ENCODE peak calls at places on chromosomes 16 and 17, in five cellular contexts. One of them, this sample, is unnamed.

GRCh38 chr17:15349119-15349518 is 7.7 kb upstream of the TEKT3 start:
- DNase-seq in HTR-8/SVneo: no peak
- DNase-seq in neural crest cell: no peak
- DNase-seq in EL: no peak
- DNase-seq in NCI-H2081: no peak
- DNase-seq in this sample: no peak

GRCh38 chr17:77383613-77384608 is 243.1 kb downstream of the SEC14L1 start:
- DNase-seq in HTR-8/SVneo: no peak
- DNase-seq in neural crest cell: no peak
- DNase-seq in EL: no peak
- DNase-seq in NCI-H2081: no peak
- DNase-seq in this sample: no peak

GRCh38 chr17:66673668-66674276 is 161.1 kb upstream of the CACNG5 start:
- DNase-seq in HTR-8/SVneo: peak; percentile 80
- DNase-seq in neural crest cell: peak; percentile 55
- DNase-seq in EL: peak; percentile 74
- DNase-seq in NCI-H2081: peak; percentile 77
- DNase-seq in this sample: peak; percentile 73

GRCh38 chr17:29732209-29732608 is 109.5 kb upstream of the CORO6 start:
- DNase-seq in HTR-8/SVneo: no peak
- DNase-seq in neural crest cell: no peak
- DNase-seq in EL: no peak
- DNase-seq in NCI-H2081: no peak
- DNase-seq in this sample: no peak

GRCh38 chr16:87432330-87432915 is 40.3 kb downstream of the MAP1LC3B start:
- DNase-seq in HTR-8/SVneo: no peak
- DNase-seq in neural crest cell: no peak
- DNase-seq in EL: no peak
- DNase-seq in NCI-H2081: no peak
- DNase-seq in this sample: no peak

GRCh38 chr17:3558603-3559269 is 1.1 kb upstream of the TRPV3 start:
- DNase-seq in HTR-8/SVneo: no peak
- DNase-seq in neural crest cell: no peak
- DNase-seq in EL: peak; percentile 45
- DNase-seq in NCI-H2081: no peak
- DNase-seq in this sample: peak; percentile 2

GRCh38 chr16:89722392-89723278 is 1.3 kb downstream of the ZNF276 start:
- DNase-seq in HTR-8/SVneo: no peak
- DNase-seq in neural crest cell: no peak
- DNase-seq in EL: no peak
- DNase-seq in NCI-H2081: no peak
- DNase-seq in this sample: peak; percentile 39

GRCh38 chr16:1308036-1308976 is 1.1 kb upstream of the UBE2I start:
- DNase-seq in HTR-8/SVneo: no peak
- DNase-seq in neural crest cell: no peak
- DNase-seq in EL: no peak
- DNase-seq in NCI-H2081: no peak
- DNase-seq in this sample: peak; percentile 38

GRCh38 chr17:7464081-7464480 is 15.3 kb downstream of the ZBTB4 start:
- DNase-seq in HTR-8/SVneo: no peak
- DNase-seq in neural crest cell: no peak
- DNase-seq in EL: no peak
- DNase-seq in NCI-H2081: no peak
- DNase-seq in this sample: no peak

GRCh38 chr17:17840751-17841591 is 4.2 kb upstream of the SREBF1 start:
- DNase-seq in HTR-8/SVneo: no peak
- DNase-seq in neural crest cell: no peak
- DNase-seq in EL: peak; percentile 39
- DNase-seq in NCI-H2081: no peak
- DNase-seq in this sample: peak; percentile 50

GRCh38 chr17:5631958-5632357 is 47.6 kb upstream of the NLRP1 start:
- DNase-seq in HTR-8/SVneo: no peak
- DNase-seq in neural crest cell: no peak
- DNase-seq in EL: no peak
- DNase-seq in NCI-H2081: no peak
- DNase-seq in this sample: no peak

GRCh38 chr17:82400830-82401229 is 17.3 kb upstream of the HEXD start:
- DNase-seq in HTR-8/SVneo: no peak
- DNase-seq in neural crest cell: no peak
- DNase-seq in EL: no peak
- DNase-seq in NCI-H2081: no peak
- DNase-seq in this sample: no peak

GRCh38 chr16:51355195-51355594 is 204.1 kb upstream of the SALL1 start:
- DNase-seq in HTR-8/SVneo: no peak
- DNase-seq in neural crest cell: no peak
- DNase-seq in EL: no peak
- DNase-seq in NCI-H2081: no peak
- DNase-seq in this sample: no peak

GRCh38 chr16:11250786-11251524 is 5.0 kb downstream of the SOCS1 start:
- DNase-seq in HTR-8/SVneo: no peak
- DNase-seq in neural crest cell: no peak
- DNase-seq in EL: no peak
- DNase-seq in NCI-H2081: no peak
- DNase-seq in this sample: no peak

GRCh38 chr17:64455993-64456885 is 7.3 kb downstream of the MILR1 start:
- DNase-seq in HTR-8/SVneo: no peak
- DNase-seq in neural crest cell: no peak
- DNase-seq in EL: no peak
- DNase-seq in NCI-H2081: no peak
- DNase-seq in this sample: no peak

GRCh38 chr17:79834575-79835469 is 4.4 kb downstream of the CBX4 start:
- DNase-seq in HTR-8/SVneo: no peak
- DNase-seq in neural crest cell: peak; percentile 62
- DNase-seq in EL: no peak
- DNase-seq in NCI-H2081: no peak
- DNase-seq in this sample: no peak

GRCh38 chr17:50129946-50130777 is at the start of gene SAMD14:
- DNase-seq in HTR-8/SVneo: peak; percentile 49
- DNase-seq in neural crest cell: peak; percentile 30
- DNase-seq in EL: no peak
- DNase-seq in NCI-H2081: no peak
- DNase-seq in this sample: peak; percentile 26

GRCh38 chr17:65381160-65381559 is 180.3 kb downstream of the AXIN2 start:
- DNase-seq in HTR-8/SVneo: no peak
- DNase-seq in neural crest cell: no peak
- DNase-seq in EL: no peak
- DNase-seq in NCI-H2081: no peak
- DNase-seq in this sample: no peak

GRCh38 chr17:67615011-67615561 is 102.7 kb upstream of the NOL11 start:
- DNase-seq in HTR-8/SVneo: no peak
- DNase-seq in neural crest cell: no peak
- DNase-seq in EL: no peak
- DNase-seq in NCI-H2081: no peak
- DNase-seq in this sample: peak; percentile 52

GRCh38 chr16:55909876-55910275 is 34.7 kb upstream of the CES5A start:
- DNase-seq in HTR-8/SVneo: no peak
- DNase-seq in neural crest cell: no peak
- DNase-seq in EL: no peak
- DNase-seq in NCI-H2081: no peak
- DNase-seq in this sample: no peak

GRCh38 chr16:67459066-67459857 is 21.7 kb downstream of the ATP6V0D1 start:
- DNase-seq in HTR-8/SVneo: no peak
- DNase-seq in neural crest cell: no peak
- DNase-seq in EL: no peak
- DNase-seq in NCI-H2081: no peak
- DNase-seq in this sample: no peak

GRCh38 chr17:14201595-14201994 is 35.1 kb downstream of the CDRT15 start:
- DNase-seq in HTR-8/SVneo: no peak
- DNase-seq in neural crest cell: no peak
- DNase-seq in EL: no peak
- DNase-seq in NCI-H2081: no peak
- DNase-seq in this sample: no peak

GRCh38 chr17:31397256-31397939 is 5.9 kb downstream of the RAB11FIP4 start:
- DNase-seq in HTR-8/SVneo: no peak
- DNase-seq in neural crest cell: no peak
- DNase-seq in EL: no peak
- DNase-seq in NCI-H2081: no peak
- DNase-seq in this sample: no peak

GRCh38 chr16:48537275-48537674 is 72.7 kb downstream of the N4BP1 start:
- DNase-seq in HTR-8/SVneo: no peak
- DNase-seq in neural crest cell: no peak
- DNase-seq in EL: no peak
- DNase-seq in NCI-H2081: no peak
- DNase-seq in this sample: no peak

GRCh38 chr16:67968440-67969285 is at the start of gene SLC12A4:
- DNase-seq in HTR-8/SVneo: peak; percentile 93
- DNase-seq in neural crest cell: peak; percentile 62
- DNase-seq in EL: peak; percentile 89
- DNase-seq in NCI-H2081: no peak
- DNase-seq in this sample: peak; percentile 69

GRCh38 chr16:68478526-68479249 is 30.4 kb upstream of the SMPD3 start:
- DNase-seq in HTR-8/SVneo: no peak
- DNase-seq in neural crest cell: no peak
- DNase-seq in EL: no peak
- DNase-seq in NCI-H2081: no peak
- DNase-seq in this sample: no peak

GRCh38 chr17:61570118-61570517 is 20.9 kb downstream of the NACA2 start:
- DNase-seq in HTR-8/SVneo: no peak
- DNase-seq in neural crest cell: no peak
- DNase-seq in EL: peak; percentile 23
- DNase-seq in NCI-H2081: no peak
- DNase-seq in this sample: peak; percentile 27

GRCh38 chr16:540645-541340 is 13.3 kb downstream of the CAPN15 start:
- DNase-seq in HTR-8/SVneo: no peak
- DNase-seq in neural crest cell: no peak
- DNase-seq in EL: no peak
- DNase-seq in NCI-H2081: no peak
- DNase-seq in this sample: no peak

GRCh38 chr16:75000481-75001081 is 1.8 kb downstream of the ZNRF1 start:
- DNase-seq in HTR-8/SVneo: no peak
- DNase-seq in neural crest cell: peak; percentile 12
- DNase-seq in EL: peak; percentile 49
- DNase-seq in NCI-H2081: no peak
- DNase-seq in this sample: peak; percentile 17

GRCh38 chr16:88083582-88083981 is 132.3 kb downstream of the BANP start:
- DNase-seq in HTR-8/SVneo: no peak
- DNase-seq in neural crest cell: no peak
- DNase-seq in EL: no peak
- DNase-seq in NCI-H2081: no peak
- DNase-seq in this sample: no peak

GRCh38 chr17:78019976-78020716 is 61.6 kb downstream of the TNRC6C start:
- DNase-seq in HTR-8/SVneo: no peak
- DNase-seq in neural crest cell: no peak
- DNase-seq in EL: no peak
- DNase-seq in NCI-H2081: no peak
- DNase-seq in this sample: no peak

GRCh38 chr17:76036497-76037380 is 9.6 kb upstream of the EVPL start:
- DNase-seq in HTR-8/SVneo: no peak
- DNase-seq in neural crest cell: no peak
- DNase-seq in EL: no peak
- DNase-seq in NCI-H2081: no peak
- DNase-seq in this sample: no peak

GRCh38 chr17:79659376-79659775 is 48.5 kb upstream of the RBFOX3 start:
- DNase-seq in HTR-8/SVneo: no peak
- DNase-seq in neural crest cell: no peak
- DNase-seq in EL: no peak
- DNase-seq in NCI-H2081: no peak
- DNase-seq in this sample: no peak

GRCh38 chr17:29930399-29931010 is 477 bp upstream of the SSH2 start:
- DNase-seq in HTR-8/SVneo: no peak
- DNase-seq in neural crest cell: peak; percentile 14
- DNase-seq in EL: no peak
- DNase-seq in NCI-H2081: no peak
- DNase-seq in this sample: no peak

GRCh38 chr17:37821025-37821713 is 76.3 kb upstream of the HNF1B start:
- DNase-seq in HTR-8/SVneo: no peak
- DNase-seq in neural crest cell: no peak
- DNase-seq in EL: peak; percentile 41
- DNase-seq in NCI-H2081: no peak
- DNase-seq in this sample: no peak

GRCh38 chr17:74177018-74177450 is 26.4 kb upstream of the RPL38 start:
- DNase-seq in HTR-8/SVneo: no peak
- DNase-seq in neural crest cell: no peak
- DNase-seq in EL: peak; percentile 25
- DNase-seq in NCI-H2081: no peak
- DNase-seq in this sample: no peak

GRCh38 chr17:6755731-6756184 is at the start of gene XAF1:
- DNase-seq in HTR-8/SVneo: no peak
- DNase-seq in neural crest cell: no peak
- DNase-seq in EL: peak; percentile 85
- DNase-seq in NCI-H2081: no peak
- DNase-seq in this sample: peak; percentile 54

GRCh38 chr17:6815775-6816174 is 15.8 kb downstream of the TEKT1 start:
- DNase-seq in HTR-8/SVneo: no peak
- DNase-seq in neural crest cell: no peak
- DNase-seq in EL: no peak
- DNase-seq in NCI-H2081: no peak
- DNase-seq in this sample: no peak

GRCh38 chr16:79600636-79601091 is at the start of gene MAF:
- DNase-seq in HTR-8/SVneo: no peak
- DNase-seq in neural crest cell: peak; percentile 75
- DNase-seq in EL: peak; percentile 47
- DNase-seq in NCI-H2081: peak; percentile 44
- DNase-seq in this sample: peak; percentile 90

This sample was measured in astrocyte of the spinal cord.